ENCODE peak calls at places on chromosomes 13 and 19, in five cellular contexts. R is esophagus squamous epithelium, Y is mammary epithelial cell, G is endodermal cell, T is dorsolateral prefrontal cortex. D is an unnamed sample.

GRCh38 chr19:36059180-36059910 is 4.6 kb downstream of the WDR62 start:
- DNase-seq in R (no peak), Y (no peak), G (no peak), T (no peak), D (no peak)

GRCh38 chr13:29993716-29994488 is 143.5 kb upstream of the UBL3 start:
- DNase-seq in R (no peak), Y (peak; percentile 37), G (no peak), T (no peak), D (peak; percentile 57)

GRCh38 chr13:95354680-95355487 is 53.6 kb upstream of the ABCC4 start:
- DNase-seq in R (no peak), Y (no peak), G (no peak), T (no peak), D (no peak)

GRCh38 chr13:111981446-111982165 is 85.3 kb upstream of the SOX1 start:
- DNase-seq in R (no peak), Y (no peak), G (no peak), T (no peak), D (no peak)

GRCh38 chr19:18340990-18341868 is 831 bp downstream of the PGPEP1 start:
- DNase-seq in R (no peak), Y (no peak), G (peak; percentile 75), T (no peak), D (peak; percentile 55)

GRCh38 chr19:49362048-49362925 is at the start of gene TEAD2:
- DNase-seq in R (no peak), Y (peak; percentile 43), G (peak; percentile 92), T (no peak), D (peak; percentile 56)

GRCh38 chr19:6209233-6209632 is 70.5 kb downstream of the MLLT1 start:
- DNase-seq in R (no peak), Y (no peak), G (peak; percentile 49), T (no peak), D (no peak)

GRCh38 chr13:23986619-23987018 is 89.3 kb upstream of the C1QTNF9B start:
- DNase-seq in R (no peak), Y (no peak), G (no peak), T (no peak), D (peak; percentile 53)

GRCh38 chr19:46241676-46242075 is 12.1 kb downstream of the IGFL1 start:
- DNase-seq in R (no peak), Y (no peak), G (peak; percentile 46), T (no peak), D (no peak)

GRCh38 chr19:5123646-5124045 is 154.7 kb downstream of the KDM4B start:
- DNase-seq in R (no peak), Y (no peak), G (peak; percentile 75), T (no peak), D (no peak)

GRCh38 chr13:35597451-35597850 is 121.0 kb upstream of the MAB21L1 start:
- DNase-seq in R (no peak), Y (peak; percentile 7), G (no peak), T (no peak), D (no peak)

GRCh38 chr19:5204212-5204611 is 136.4 kb downstream of the PTPRS start:
- DNase-seq in R (no peak), Y (no peak), G (no peak), T (no peak), D (no peak)

GRCh38 chr13:107210216-107211010 is 642.5 kb upstream of the ARGLU1 start:
- DNase-seq in R (no peak), Y (no peak), G (no peak), T (no peak), D (no peak)

GRCh38 chr19:2055871-2056809 is 5.1 kb upstream of the MKNK2 start:
- DNase-seq in R (no peak), Y (no peak), G (peak; percentile 71), T (no peak), D (peak; percentile 67)
- TF ChIP-seq CTCF in R (no peak), Y (no peak), G (no peak), T (no peak), D (no peak)

DNA sequence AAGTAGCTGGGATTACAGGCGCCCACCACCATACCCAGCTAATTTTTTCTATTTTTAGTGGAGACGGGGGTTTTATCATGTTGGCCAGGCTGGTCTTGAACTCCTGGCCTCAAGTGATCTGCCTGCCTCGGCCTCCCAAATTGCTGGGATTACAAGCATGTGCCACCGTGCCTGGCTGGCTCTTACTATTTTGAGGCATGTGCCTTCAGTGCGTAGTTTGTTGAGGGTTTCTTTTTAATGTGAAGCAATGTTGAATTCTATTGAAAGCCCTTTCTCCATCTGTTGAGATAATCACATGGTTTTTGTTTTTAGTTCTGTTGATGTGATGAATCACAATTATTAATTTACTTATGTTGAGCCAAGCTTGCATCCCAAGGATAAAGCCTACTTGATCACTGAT is 290.9 kb downstream of the KCNRG start:
- DNase-seq in R (no peak), Y (no peak), G (no peak), T (no peak), D (no peak)
- TF ChIP-seq CTCF in R (no peak), Y (no peak), G (no peak), T (no peak), D (no peak)

GRCh38 chr13:53417601-53418000 is 389.0 kb downstream of the OLFM4 start:
- DNase-seq in R (no peak), Y (no peak), G (no peak), T (no peak), D (no peak)
- TF ChIP-seq CTCF in R (no peak), Y (no peak), G (no peak), T (no peak), D (no peak)

GRCh38 chr19:1435378-1435989 is 2.7 kb upstream of the RPS15 start:
- DNase-seq in R (no peak), Y (no peak), G (no peak), T (no peak), D (no peak)

GRCh38 chr19:1433119-1434039 is 4.8 kb upstream of the RPS15 start:
- DNase-seq in R (no peak), Y (no peak), G (no peak), T (no peak), D (no peak)

GRCh38 chr19:1432507-1432887 is 5.7 kb upstream of the RPS15 start:
- DNase-seq in R (no peak), Y (no peak), G (no peak), T (no peak), D (no peak)

GRCh38 chr19:1434040-1434366 is 4.2 kb upstream of the RPS15 start:
- DNase-seq in R (no peak), Y (no peak), G (no peak), T (no peak), D (no peak)

DNA sequence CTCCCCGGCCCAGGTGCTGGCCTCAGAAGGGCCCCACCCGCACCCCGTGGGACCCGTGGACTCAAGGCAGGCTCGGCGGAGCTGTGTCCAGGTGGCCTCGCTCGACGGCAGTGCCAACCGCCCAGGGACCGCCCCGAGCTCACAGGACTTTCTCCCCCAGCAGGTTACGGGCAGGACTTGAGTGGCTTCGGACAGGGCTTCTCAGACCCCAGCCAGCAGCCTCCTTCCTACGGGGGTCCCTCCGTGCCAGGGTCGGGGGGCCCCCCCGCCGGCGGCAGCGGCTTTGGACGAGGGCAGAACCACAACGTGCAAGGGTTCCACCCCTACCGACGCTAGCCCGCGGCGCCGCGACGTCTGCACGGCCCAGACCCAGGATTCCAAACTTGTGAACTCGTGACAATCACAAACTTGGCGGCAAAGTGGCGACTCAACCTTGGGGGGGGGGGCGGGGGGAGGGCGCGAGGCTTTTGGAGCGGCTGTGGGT is 3.6 kb upstream of the RPS15 start:
- DNase-seq in R (no peak), Y (no peak), G (no peak), T (no peak), D (no peak)
- TF ChIP-seq CTCF in R (no peak), Y (no peak), G (no peak), T (no peak), D (no peak)

DNA sequence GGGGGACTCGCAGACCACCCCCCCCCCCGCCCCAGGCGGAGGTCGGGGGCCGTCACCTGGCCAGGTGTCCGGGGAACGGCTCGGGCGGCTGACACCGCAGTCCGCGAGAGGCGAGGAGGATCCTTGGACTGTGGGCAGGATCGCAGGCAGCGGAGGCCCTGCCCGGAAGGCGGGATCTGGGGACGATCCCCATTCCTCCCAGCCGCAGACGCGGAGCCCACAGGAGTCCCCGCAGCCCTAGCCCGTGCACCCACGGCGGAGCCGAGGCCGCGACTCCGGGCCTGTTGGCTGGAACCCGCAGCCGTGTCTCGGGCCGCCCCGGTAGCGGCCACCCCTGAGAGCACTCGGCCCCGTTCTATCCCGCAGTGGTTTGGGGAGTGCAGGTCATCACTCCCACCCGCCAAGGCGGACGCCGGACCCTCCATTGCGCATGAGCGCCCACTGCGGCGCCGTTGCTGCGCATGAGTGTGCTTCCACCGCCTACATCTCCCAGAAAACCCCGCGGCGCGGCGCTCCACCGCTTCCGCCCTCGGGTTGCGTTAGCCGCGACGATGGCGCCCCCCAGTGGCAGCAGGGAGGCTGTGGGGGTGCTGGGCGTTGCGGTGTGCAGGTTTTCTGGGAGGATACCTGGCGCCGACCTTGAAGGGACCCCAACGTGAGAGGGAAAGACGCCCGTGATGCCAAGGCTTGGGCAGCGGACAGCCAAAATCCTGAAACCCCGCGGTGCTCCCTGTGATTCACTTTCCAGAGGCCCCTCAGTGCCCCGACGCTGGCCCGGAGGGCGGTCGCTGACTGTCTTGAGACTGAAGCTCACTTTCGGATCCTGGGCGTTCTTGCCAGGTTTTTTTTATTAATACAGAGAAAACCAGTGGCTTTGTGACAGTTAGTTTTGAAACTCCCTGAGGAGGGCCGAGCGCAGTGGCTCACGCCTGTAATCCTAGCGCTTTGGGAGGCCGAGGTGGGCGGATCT is 4.4 kb upstream of the ZNF329 start:
- DNase-seq in R (peak; percentile 61), Y (peak; percentile 92), G (peak; percentile 99), T (peak; percentile 85), D (peak; percentile 94)
- TF ChIP-seq CTCF in R (peak; percentile 99), Y (peak; percentile 98), G (peak; percentile 98), T (peak; percentile 100), D (peak; percentile 89)

DNA sequence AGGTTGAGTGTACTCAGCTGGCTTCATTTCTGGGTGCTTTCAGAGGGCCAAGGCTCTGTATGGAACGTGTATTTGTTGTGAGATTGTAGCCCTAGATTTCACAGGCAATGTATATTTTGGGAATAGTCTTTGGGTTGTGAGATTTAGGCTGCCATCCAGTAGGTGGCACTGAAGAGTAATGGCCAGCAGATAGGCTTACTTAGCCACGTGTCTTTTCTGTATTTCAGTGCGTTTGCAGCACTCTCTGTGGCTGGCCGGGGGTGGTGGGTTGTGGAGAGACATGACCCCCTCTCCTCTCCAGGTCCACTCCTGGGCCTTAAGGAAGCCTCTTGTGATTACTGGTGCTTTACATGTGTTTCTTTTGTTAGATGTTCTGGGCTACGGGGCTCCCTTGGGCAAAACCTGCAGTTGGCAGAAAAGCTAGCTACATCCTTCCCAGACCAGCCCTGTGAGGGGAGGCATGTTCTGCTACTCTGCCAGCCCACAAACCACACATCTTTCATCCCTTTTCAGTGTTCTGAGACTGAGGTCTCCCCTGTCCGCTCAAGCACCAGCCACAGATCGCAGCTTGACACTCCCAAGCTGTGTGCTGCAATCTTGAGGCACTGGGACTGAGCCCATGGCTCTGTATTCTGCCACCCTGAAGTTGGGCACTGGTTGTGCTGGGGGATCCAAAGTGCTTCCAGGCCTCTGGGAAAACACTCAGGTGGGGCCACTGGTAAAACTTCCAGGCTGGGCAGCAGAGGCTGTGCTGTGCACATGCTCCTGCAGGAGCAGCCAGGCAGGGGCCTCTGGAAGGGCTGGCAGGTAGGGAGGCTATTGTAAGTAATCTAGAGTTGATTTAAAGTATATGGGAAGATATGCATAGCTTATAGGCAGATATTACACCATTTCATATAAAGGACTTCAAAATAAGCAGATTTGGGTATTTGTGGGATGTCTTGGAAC is 1096.8 kb upstream of the PCDH20 start:
- DNase-seq in R (no peak), Y (no peak), G (peak; percentile 84), T (no peak), D (peak; percentile 32)
- TF ChIP-seq CTCF in R (no peak), Y (peak; percentile 70), G (peak; percentile 87), T (peak; percentile 66), D (peak; percentile 60)

D was measured in astrocyte of the spinal cord.